ENCODE peak calls at places on chromosomes 12 and 14, in nine cellular contexts. One of them, this sample, is unnamed.
A peak's percentile ranks its signal among the peaks of the same experiment; 100 is the strongest.

GRCh38 chr14:103871596-103872480 is 24.5 kb upstream of the PPP1R13B start:
- DNase-seq in neural progenitor cell: peak; percentile 72
- DNase-seq in OCI-LY7: peak; percentile 80
- DNase-seq in PC-3: no peak
- DNase-seq in HCT116: no peak
- DNase-seq in SK-N-SH: no peak
- DNase-seq in hepatocyte: peak; percentile 54
- DNase-seq in GM23338: peak; percentile 81
- DNase-seq in GM23248: peak; percentile 27
- DNase-seq in this sample: peak; percentile 40

GRCh38 chr12:68784015-68784414 is 24.0 kb upstream of the MDM2 start:
- DNase-seq in GM23338: peak; percentile 35
- DNase-seq in hepatocyte: no peak
- DNase-seq in neural progenitor cell: peak; percentile 12
- DNase-seq in PC-3: no peak
- DNase-seq in OCI-LY7: no peak
- DNase-seq in HCT116: no peak
- DNase-seq in SK-N-SH: no peak
- DNase-seq in GM23248: no peak
- DNase-seq in this sample: no peak

GRCh38 chr14:68248481-68249255 is 429.1 kb downstream of the RAD51B start:
- DNase-seq in SK-N-SH: peak; percentile 64
- DNase-seq in PC-3: peak; percentile 71
- DNase-seq in hepatocyte: peak; percentile 74
- DNase-seq in GM23248: peak; percentile 69
- DNase-seq in GM23338: peak; percentile 79
- DNase-seq in neural progenitor cell: peak; percentile 77
- DNase-seq in OCI-LY7: peak; percentile 85
- DNase-seq in HCT116: peak; percentile 28
- DNase-seq in this sample: peak; percentile 11

GRCh38 chr14:80275208-80275850 is 64.0 kb upstream of the DIO2 start:
- DNase-seq in neural progenitor cell: no peak
- DNase-seq in GM23248: peak; percentile 58
- DNase-seq in GM23338: no peak
- DNase-seq in hepatocyte: no peak
- DNase-seq in HCT116: no peak
- DNase-seq in OCI-LY7: no peak
- DNase-seq in PC-3: no peak
- DNase-seq in SK-N-SH: no peak
- DNase-seq in this sample: no peak

GRCh38 chr12:3931206-3931605 is 58.0 kb upstream of the PARP11 start:
- DNase-seq in HCT116: no peak
- DNase-seq in PC-3: no peak
- DNase-seq in neural progenitor cell: no peak
- DNase-seq in GM23338: no peak
- DNase-seq in OCI-LY7: no peak
- DNase-seq in GM23248: no peak
- DNase-seq in SK-N-SH: no peak
- DNase-seq in hepatocyte: no peak
- DNase-seq in this sample: no peak

GRCh38 chr12:112148031-112148513 is 22.7 kb downstream of the TRAFD1 start:
- DNase-seq in GM23338: no peak
- DNase-seq in neural progenitor cell: no peak
- DNase-seq in OCI-LY7: no peak
- DNase-seq in GM23248: peak; percentile 51
- DNase-seq in HCT116: no peak
- DNase-seq in SK-N-SH: no peak
- DNase-seq in PC-3: peak; percentile 89
- DNase-seq in hepatocyte: peak; percentile 45
- DNase-seq in this sample: no peak

GRCh38 chr12:6975297-6976032 is 4.8 kb downstream of the EMG1 start:
- DNase-seq in GM23248: no peak
- DNase-seq in SK-N-SH: no peak
- DNase-seq in OCI-LY7: no peak
- DNase-seq in hepatocyte: no peak
- DNase-seq in HCT116: no peak
- DNase-seq in PC-3: no peak
- DNase-seq in GM23338: no peak
- DNase-seq in neural progenitor cell: no peak
- DNase-seq in this sample: peak; percentile 71

GRCh38 chr14:92973265-92973797 is 50.4 kb downstream of the CHGA start:
- DNase-seq in PC-3: peak; percentile 73
- DNase-seq in SK-N-SH: peak; percentile 74
- DNase-seq in GM23338: peak; percentile 89
- DNase-seq in OCI-LY7: peak; percentile 18
- DNase-seq in HCT116: no peak
- DNase-seq in GM23248: peak; percentile 96
- DNase-seq in hepatocyte: peak; percentile 78
- DNase-seq in neural progenitor cell: peak; percentile 77
- DNase-seq in this sample: no peak

GRCh38 chr12:95805864-95806669 is 15.5 kb upstream of the NTN4 start:
- DNase-seq in neural progenitor cell: no peak
- DNase-seq in GM23248: peak; percentile 99
- DNase-seq in SK-N-SH: no peak
- DNase-seq in OCI-LY7: no peak
- DNase-seq in GM23338: no peak
- DNase-seq in HCT116: peak; percentile 60
- DNase-seq in hepatocyte: peak; percentile 37
- DNase-seq in PC-3: peak; percentile 99
- DNase-seq in this sample: no peak

DNA sequence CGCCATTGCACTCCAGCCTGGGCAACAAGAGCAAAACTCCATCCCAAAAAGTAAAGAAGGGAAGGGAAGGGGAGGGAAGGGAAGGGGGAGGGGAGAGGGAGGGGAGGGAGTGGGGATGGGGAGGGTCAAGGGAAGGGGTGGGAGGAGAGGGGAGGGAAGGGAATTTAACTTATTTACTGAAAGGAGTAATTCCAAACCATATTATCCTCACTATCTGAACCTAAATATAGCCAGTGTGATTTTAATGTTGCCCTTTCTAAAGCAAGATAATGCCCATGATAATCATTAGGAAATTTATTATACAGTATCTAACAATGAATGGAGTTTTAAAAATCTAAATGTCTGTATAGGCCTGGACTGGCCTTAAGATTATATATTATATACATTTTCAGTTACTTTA is 7.3 kb downstream of the SMIM10L1 start:
- DNase-seq in neural progenitor cell: no peak
- DNase-seq in OCI-LY7: no peak
- DNase-seq in HCT116: no peak
- DNase-seq in hepatocyte: no peak
- DNase-seq in GM23338: no peak
- DNase-seq in SK-N-SH: no peak
- DNase-seq in GM23248: no peak
- DNase-seq in PC-3: no peak
- DNase-seq in this sample: no peak
- H2AFZ ChIP-seq in neural progenitor cell: no peak overlapping the region
- H2AFZ ChIP-seq in OCI-LY7: no peak overlapping the region
- H2AFZ ChIP-seq in HCT116: no peak overlapping the region
- H2AFZ ChIP-seq in hepatocyte: no peak overlapping the region
- H2AFZ ChIP-seq in GM23338: no peak overlapping the region
- H2AFZ ChIP-seq in SK-N-SH: no peak overlapping the region
- H2AFZ ChIP-seq in GM23248: no peak overlapping the region
- H2AFZ ChIP-seq in PC-3: no peak overlapping the region
- H2AFZ ChIP-seq in this sample: no peak overlapping the region

GRCh38 chr14:89137514-89138163 is 279.4 kb downstream of the FOXN3 start:
- DNase-seq in neural progenitor cell: no peak
- DNase-seq in GM23338: no peak
- DNase-seq in hepatocyte: no peak
- DNase-seq in SK-N-SH: peak; percentile 29
- DNase-seq in OCI-LY7: no peak
- DNase-seq in PC-3: peak; percentile 98
- DNase-seq in GM23248: peak; percentile 98
- DNase-seq in HCT116: peak; percentile 70
- DNase-seq in this sample: no peak
- TF ChIP-seq EZH2phosphoT487 in neural progenitor cell: no peak
- TF ChIP-seq EZH2phosphoT487 in GM23338: no peak
- TF ChIP-seq EZH2phosphoT487 in hepatocyte: no peak
- TF ChIP-seq EZH2phosphoT487 in SK-N-SH: no peak
- TF ChIP-seq EZH2phosphoT487 in OCI-LY7: no peak
- TF ChIP-seq EZH2phosphoT487 in PC-3: peak; percentile 34
- TF ChIP-seq EZH2phosphoT487 in GM23248: no peak
- TF ChIP-seq EZH2phosphoT487 in HCT116: no peak
- TF ChIP-seq EZH2phosphoT487 in this sample: no peak

DNA sequence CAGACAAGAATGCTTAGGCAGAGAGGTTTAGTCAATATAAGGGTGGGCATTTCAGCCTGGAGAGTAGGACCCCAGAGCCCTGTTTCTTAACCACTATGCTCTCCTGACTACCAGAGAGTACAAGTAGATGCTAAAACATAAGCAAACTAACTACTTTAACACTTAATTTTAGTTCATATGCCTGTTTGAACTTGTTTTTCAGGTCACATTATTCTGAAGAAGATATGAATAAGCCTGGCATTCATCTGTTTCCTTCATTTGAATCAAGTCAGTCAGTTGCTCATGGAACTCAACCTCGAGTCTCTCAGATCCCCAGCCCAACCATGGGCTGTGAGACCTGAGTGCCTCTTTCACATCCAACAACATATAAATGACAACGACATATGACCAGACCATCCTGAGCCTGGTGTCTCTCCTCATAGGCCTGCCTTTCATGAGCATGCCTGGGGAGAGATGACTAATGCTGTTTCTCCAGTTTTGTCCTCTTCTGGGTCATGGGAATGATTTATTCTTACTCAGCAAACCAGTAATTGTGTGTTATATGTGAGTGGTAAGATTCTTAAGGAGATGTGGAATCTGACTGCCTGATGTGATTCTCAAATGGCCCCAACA is 251.1 kb upstream of the BTG1 start:
- DNase-seq in GM23338: no peak
- DNase-seq in PC-3: peak; percentile 85
- DNase-seq in GM23248: peak; percentile 86
- DNase-seq in neural progenitor cell: no peak
- DNase-seq in OCI-LY7: no peak
- DNase-seq in HCT116: no peak
- DNase-seq in SK-N-SH: no peak
- DNase-seq in hepatocyte: peak; percentile 13
- DNase-seq in this sample: no peak
- H2AFZ ChIP-seq in GM23338: no peak overlapping the region
- H2AFZ ChIP-seq in PC-3: peak overlapping the region; percentile 32
- H2AFZ ChIP-seq in GM23248: peak overlapping the region; percentile 33
- H2AFZ ChIP-seq in neural progenitor cell: no peak overlapping the region
- H2AFZ ChIP-seq in OCI-LY7: no peak overlapping the region
- H2AFZ ChIP-seq in HCT116: no peak overlapping the region
- H2AFZ ChIP-seq in SK-N-SH: no peak overlapping the region
- H2AFZ ChIP-seq in hepatocyte: no peak overlapping the region
- H2AFZ ChIP-seq in this sample: no peak overlapping the region

DNA sequence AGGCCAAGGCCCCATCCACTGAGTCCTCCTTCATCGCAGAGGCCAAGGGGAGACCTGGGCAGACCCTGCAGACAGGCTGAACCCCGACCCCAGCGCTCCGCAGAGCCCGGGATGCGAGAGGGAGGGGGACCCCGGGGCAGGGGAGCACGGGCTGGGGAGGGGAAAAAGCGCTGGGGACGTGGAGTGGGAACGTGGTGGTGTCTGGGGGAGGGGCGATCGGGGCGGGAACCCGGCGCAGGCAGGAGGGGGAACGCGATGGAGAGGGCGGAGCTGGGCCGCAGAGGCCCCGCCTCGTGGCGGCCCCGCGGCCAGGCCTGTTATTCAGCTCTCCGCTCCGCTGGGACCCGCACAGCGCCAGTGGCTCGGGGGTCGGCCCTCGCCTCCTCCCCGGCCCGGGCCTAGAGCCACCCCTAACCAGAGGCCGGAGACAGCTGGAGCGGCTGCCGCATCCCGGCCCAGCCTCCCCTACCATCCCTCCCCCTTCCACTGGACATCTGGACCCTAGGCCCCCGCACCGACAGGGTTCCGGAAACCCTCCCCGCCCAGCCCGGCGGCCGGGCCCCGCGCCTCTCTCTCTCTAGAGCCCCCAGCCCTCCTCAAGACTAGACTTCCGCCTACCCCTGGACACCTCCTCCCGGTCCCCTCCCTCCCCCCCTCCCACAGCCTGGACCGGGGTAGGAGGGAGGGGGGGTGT is at the start of gene ARHGEF25:
- DNase-seq in PC-3: peak; percentile 35
- DNase-seq in GM23248: peak; percentile 77
- DNase-seq in SK-N-SH: peak; percentile 97
- DNase-seq in GM23338: peak; percentile 81
- DNase-seq in neural progenitor cell: peak; percentile 87
- DNase-seq in hepatocyte: peak; percentile 78
- DNase-seq in HCT116: no peak
- DNase-seq in OCI-LY7: no peak
- DNase-seq in this sample: peak; percentile 19
- TF ChIP-seq EZH2phosphoT487 in PC-3: no peak
- TF ChIP-seq EZH2phosphoT487 in GM23248: no peak
- TF ChIP-seq EZH2phosphoT487 in SK-N-SH: no peak
- TF ChIP-seq EZH2phosphoT487 in GM23338: no peak
- TF ChIP-seq EZH2phosphoT487 in neural progenitor cell: no peak
- TF ChIP-seq EZH2phosphoT487 in hepatocyte: no peak
- TF ChIP-seq EZH2phosphoT487 in HCT116: no peak
- TF ChIP-seq EZH2phosphoT487 in OCI-LY7: no peak
- TF ChIP-seq EZH2phosphoT487 in this sample: no peak

GRCh38 chr12:54017027-54017788 is 8.4 kb downstream of the HOXC8 start:
- DNase-seq in PC-3: peak; percentile 22
- DNase-seq in GM23338: peak; percentile 71
- DNase-seq in hepatocyte: no peak
- DNase-seq in SK-N-SH: peak; percentile 71
- DNase-seq in HCT116: no peak
- DNase-seq in OCI-LY7: peak; percentile 77
- DNase-seq in neural progenitor cell: peak; percentile 41
- DNase-seq in GM23248: peak; percentile 71
- DNase-seq in this sample: no peak
- H2AFZ ChIP-seq in PC-3: peak overlapping the region; percentile 87
- H2AFZ ChIP-seq in GM23338: peak overlapping the region; percentile 80
- H2AFZ ChIP-seq in hepatocyte: peak overlapping the region; percentile 59
- H2AFZ ChIP-seq in SK-N-SH: peak overlapping the region; percentile 94
- H2AFZ ChIP-seq in HCT116: peak overlapping the region; percentile 61
- H2AFZ ChIP-seq in OCI-LY7: peak overlapping the region; percentile 85
- H2AFZ ChIP-seq in neural progenitor cell: no peak overlapping the region
- H2AFZ ChIP-seq in GM23248: peak overlapping the region; percentile 47
- H2AFZ ChIP-seq in this sample: peak overlapping the region; percentile 85

This sample was measured in MM.1S.